ENCODE peak calls at places on chromosome 17, in ten cellular contexts. T, X, Z, K, O, E, M, G, A and U are unnamed samples.

GRCh38 chr17:64358261-64358788 is 32.3 kb downstream of the PECAM1 start:
- DNase-seq in T (peak), X (no peak), Z (no peak), K (no peak), O (no peak), E (peak), M (no peak), G (no peak), A (no peak), U (no peak)

GRCh38 chr17:59859444-59860025 is 33.2 kb downstream of the TUBD1 start:
- DNase-seq in T (peak), X (no peak), Z (peak), K (peak), O (no peak), E (no peak), M (no peak), G (peak), A (no peak), U (peak)

GRCh38 chr17:2693561-2694380 is 17.8 kb downstream of the CLUH start:
- DNase-seq in T (no peak), X (no peak), Z (no peak), K (no peak), O (peak), E (no peak), M (no peak), G (no peak), A (peak), U (no peak)

GRCh38 chr17:59331929-59332889 is 754 bp downstream of the YPEL2 start:
- DNase-seq in T (no peak), X (no peak), Z (no peak), K (no peak), O (peak), E (no peak), M (peak), G (no peak), A (no peak), U (no peak)

GRCh38 chr17:60752873-60753577 is 75.4 kb downstream of the BCAS3 start:
- DNase-seq in T (no peak), X (no peak), Z (no peak), K (no peak), O (no peak), E (no peak), M (no peak), G (no peak), A (no peak), U (no peak)

GRCh38 chr17:41004397-41004796 is 4.5 kb downstream of the KRTAP3-1 start:
- DNase-seq in T (peak), X (no peak), Z (no peak), K (no peak), O (no peak), E (no peak), M (no peak), G (no peak), A (no peak), U (no peak)

GRCh38 chr17:79484600-79485398 is 126.1 kb downstream of the RBFOX3 start:
- DNase-seq in T (no peak), X (no peak), Z (no peak), K (no peak), O (no peak), E (no peak), M (no peak), G (no peak), A (no peak), U (no peak)

GRCh38 chr17:78364436-78365281 is 4.8 kb upstream of the SOCS3 start:
- DNase-seq in T (no peak), X (no peak), Z (no peak), K (no peak), O (no peak), E (no peak), M (peak), G (no peak), A (no peak), U (no peak)

GRCh38 chr17:34675605-34676004 is 96.2 kb downstream of the TMEM132E start:
- DNase-seq in T (no peak), X (no peak), Z (no peak), K (no peak), O (no peak), E (no peak), M (no peak), G (no peak), A (no peak), U (no peak)

GRCh38 chr17:17196776-17197175 is 9.4 kb downstream of the PLD6 start:
- DNase-seq in T (no peak), X (no peak), Z (peak), K (no peak), O (no peak), E (no peak), M (no peak), G (no peak), A (no peak), U (peak)

GRCh38 chr17:33671493-33671892 is 378.4 kb upstream of the ASIC2 start:
- DNase-seq in T (no peak), X (no peak), Z (no peak), K (no peak), O (no peak), E (no peak), M (no peak), G (no peak), A (no peak), U (no peak)

GRCh38 chr17:7825206-7825980 is 8.6 kb upstream of the KDM6B start:
- DNase-seq in T (no peak), X (no peak), Z (no peak), K (no peak), O (no peak), E (no peak), M (no peak), G (peak), A (no peak), U (peak)